ENCODE peak calls at places on chromosomes 6 and 20, in six cellular contexts. One of them, this sample, is unnamed.

GRCh38 chr6:89260310-89260709 is 43.2 kb upstream of the GABRR1 start:
- DNase-seq in prostate gland: no peak
- DNase-seq in psoas muscle: no peak
- DNase-seq in cardiac muscle cell: no peak
- DNase-seq in gastrocnemius medialis: no peak
- DNase-seq in IMR-90: no peak
- DNase-seq in this sample: no peak

GRCh38 chr6:134982161-134982560 is 32.3 kb upstream of the ALDH8A1 start:
- DNase-seq in cardiac muscle cell: no peak
- DNase-seq in prostate gland: no peak
- DNase-seq in IMR-90: no peak
- DNase-seq in gastrocnemius medialis: no peak
- DNase-seq in psoas muscle: no peak
- DNase-seq in this sample: no peak

GRCh38 chr6:69735029-69735428 is 61.8 kb downstream of the LMBRD1 start:
- DNase-seq in psoas muscle: no peak
- DNase-seq in prostate gland: no peak
- DNase-seq in IMR-90: no peak
- DNase-seq in gastrocnemius medialis: peak
- DNase-seq in cardiac muscle cell: no peak
- DNase-seq in this sample: no peak

GRCh38 chr6:127690092-127690491 is 113.1 kb downstream of the C6orf58 start:
- DNase-seq in cardiac muscle cell: peak
- DNase-seq in prostate gland: no peak
- DNase-seq in IMR-90: peak
- DNase-seq in gastrocnemius medialis: no peak
- DNase-seq in psoas muscle: no peak
- DNase-seq in this sample: no peak

GRCh38 chr6:158002951-158003853 is 21.5 kb downstream of the SYNJ2 start:
- DNase-seq in prostate gland: no peak
- DNase-seq in psoas muscle: peak
- DNase-seq in cardiac muscle cell: peak
- DNase-seq in gastrocnemius medialis: no peak
- DNase-seq in IMR-90: peak
- DNase-seq in this sample: peak

GRCh38 chr20:54133434-54134427 is 40.1 kb downstream of the CYP24A1 start:
- DNase-seq in IMR-90: peak
- DNase-seq in psoas muscle: no peak
- DNase-seq in gastrocnemius medialis: no peak
- DNase-seq in cardiac muscle cell: peak
- DNase-seq in prostate gland: peak
- DNase-seq in this sample: no peak

GRCh38 chr6:98832282-98833100 is 1.9 kb upstream of the POU3F2 start:
- DNase-seq in IMR-90: peak
- DNase-seq in prostate gland: no peak
- DNase-seq in cardiac muscle cell: peak
- DNase-seq in gastrocnemius medialis: no peak
- DNase-seq in psoas muscle: no peak
- DNase-seq in this sample: no peak

GRCh38 chr6:39997101-39997635 is 62.9 kb upstream of the MOCS1 start:
- DNase-seq in gastrocnemius medialis: no peak
- DNase-seq in psoas muscle: no peak
- DNase-seq in cardiac muscle cell: no peak
- DNase-seq in IMR-90: no peak
- DNase-seq in prostate gland: no peak
- DNase-seq in this sample: no peak

GRCh38 chr6:34919651-34920050 is 30.6 kb downstream of the ANKS1A start:
- DNase-seq in psoas muscle: no peak
- DNase-seq in gastrocnemius medialis: no peak
- DNase-seq in cardiac muscle cell: peak
- DNase-seq in prostate gland: no peak
- DNase-seq in IMR-90: peak
- DNase-seq in this sample: no peak

GRCh38 chr6:2029952-2030351 is 215.5 kb downstream of the GMDS start:
- DNase-seq in psoas muscle: no peak
- DNase-seq in prostate gland: no peak
- DNase-seq in gastrocnemius medialis: no peak
- DNase-seq in cardiac muscle cell: no peak
- DNase-seq in IMR-90: no peak
- DNase-seq in this sample: no peak

GRCh38 chr20:44038681-44039123 is 124.0 kb downstream of the TOX2 start:
- DNase-seq in IMR-90: no peak
- DNase-seq in gastrocnemius medialis: no peak
- DNase-seq in prostate gland: no peak
- DNase-seq in cardiac muscle cell: no peak
- DNase-seq in psoas muscle: no peak
- DNase-seq in this sample: no peak

GRCh38 chr6:88641178-88641903 is 322.1 kb downstream of the RNGTT start:
- DNase-seq in gastrocnemius medialis: no peak
- DNase-seq in psoas muscle: no peak
- DNase-seq in IMR-90: peak
- DNase-seq in prostate gland: no peak
- DNase-seq in cardiac muscle cell: no peak
- DNase-seq in this sample: no peak

GRCh38 chr20:39124064-39124463 is 161.9 kb downstream of the DHX35 start:
- DNase-seq in psoas muscle: no peak
- DNase-seq in prostate gland: no peak
- DNase-seq in cardiac muscle cell: no peak
- DNase-seq in IMR-90: no peak
- DNase-seq in gastrocnemius medialis: no peak
- DNase-seq in this sample: no peak

GRCh38 chr6:23349521-23350147 is 776.4 kb upstream of the NRSN1 start:
- DNase-seq in psoas muscle: no peak
- DNase-seq in gastrocnemius medialis: no peak
- DNase-seq in IMR-90: peak
- DNase-seq in prostate gland: no peak
- DNase-seq in cardiac muscle cell: peak
- DNase-seq in this sample: no peak

GRCh38 chr6:53325785-53326184 is 23.0 kb downstream of the ELOVL5 start:
- DNase-seq in cardiac muscle cell: no peak
- DNase-seq in prostate gland: no peak
- DNase-seq in IMR-90: no peak
- DNase-seq in gastrocnemius medialis: no peak
- DNase-seq in psoas muscle: no peak
- DNase-seq in this sample: no peak

GRCh38 chr6:49849121-49849907 is 17.0 kb downstream of the CRISP1 start:
- DNase-seq in prostate gland: peak
- DNase-seq in IMR-90: peak
- DNase-seq in psoas muscle: no peak
- DNase-seq in gastrocnemius medialis: no peak
- DNase-seq in cardiac muscle cell: peak
- DNase-seq in this sample: no peak

GRCh38 chr6:56730663-56731529 is 88.2 kb upstream of the DST start:
- DNase-seq in IMR-90: peak
- DNase-seq in gastrocnemius medialis: no peak
- DNase-seq in prostate gland: no peak
- DNase-seq in psoas muscle: no peak
- DNase-seq in cardiac muscle cell: peak
- DNase-seq in this sample: no peak

GRCh38 chr6:90401933-90402830 is 105.5 kb upstream of the BACH2 start:
- DNase-seq in gastrocnemius medialis: no peak
- DNase-seq in IMR-90: peak
- DNase-seq in cardiac muscle cell: no peak
- DNase-seq in prostate gland: no peak
- DNase-seq in psoas muscle: no peak
- DNase-seq in this sample: no peak

GRCh38 chr6:84882768-84883766 is 118.7 kb upstream of the TBX18 start:
- DNase-seq in gastrocnemius medialis: no peak
- DNase-seq in prostate gland: no peak
- DNase-seq in IMR-90: no peak
- DNase-seq in cardiac muscle cell: no peak
- DNase-seq in psoas muscle: no peak
- DNase-seq in this sample: no peak

GRCh38 chr6:166203003-166203640 is 35.5 kb upstream of the TBXT start:
- DNase-seq in gastrocnemius medialis: no peak
- DNase-seq in cardiac muscle cell: peak
- DNase-seq in prostate gland: no peak
- DNase-seq in psoas muscle: no peak
- DNase-seq in IMR-90: peak
- DNase-seq in this sample: no peak

GRCh38 chr6:166204852-166205650 is 37.4 kb upstream of the TBXT start:
- DNase-seq in cardiac muscle cell: no peak
- DNase-seq in gastrocnemius medialis: no peak
- DNase-seq in psoas muscle: no peak
- DNase-seq in prostate gland: no peak
- DNase-seq in IMR-90: no peak
- DNase-seq in this sample: no peak

GRCh38 chr6:166206066-166206465 is 38.4 kb upstream of the TBXT start:
- DNase-seq in IMR-90: peak
- DNase-seq in psoas muscle: no peak
- DNase-seq in prostate gland: no peak
- DNase-seq in cardiac muscle cell: no peak
- DNase-seq in gastrocnemius medialis: no peak
- DNase-seq in this sample: no peak

GRCh38 chr6:166203641-166204222 is 36.1 kb upstream of the TBXT start:
- DNase-seq in cardiac muscle cell: no peak
- DNase-seq in psoas muscle: no peak
- DNase-seq in prostate gland: no peak
- DNase-seq in IMR-90: no peak
- DNase-seq in gastrocnemius medialis: no peak
- DNase-seq in this sample: no peak

GRCh38 chr6:166206510-166207389 is 39.1 kb upstream of the TBXT start:
- DNase-seq in cardiac muscle cell: peak
- DNase-seq in prostate gland: no peak
- DNase-seq in psoas muscle: no peak
- DNase-seq in IMR-90: no peak
- DNase-seq in gastrocnemius medialis: no peak
- DNase-seq in this sample: no peak
- H3K4me3 ChIP-seq in cardiac muscle cell: no peak
- H3K4me3 ChIP-seq in prostate gland: no peak
- H3K4me3 ChIP-seq in psoas muscle: no peak
- H3K4me3 ChIP-seq in IMR-90: no peak
- H3K4me3 ChIP-seq in gastrocnemius medialis: no peak
- H3K4me3 ChIP-seq in this sample: no peak

GRCh38 chr6:74735304-74735703 is 470.5 kb downstream of the COL12A1 start:
- DNase-seq in gastrocnemius medialis: peak
- DNase-seq in psoas muscle: no peak
- DNase-seq in cardiac muscle cell: peak
- DNase-seq in prostate gland: no peak
- DNase-seq in IMR-90: peak
- DNase-seq in this sample: no peak

GRCh38 chr6:74731921-74732320 is 473.9 kb downstream of the COL12A1 start:
- DNase-seq in gastrocnemius medialis: no peak
- DNase-seq in prostate gland: no peak
- DNase-seq in psoas muscle: no peak
- DNase-seq in cardiac muscle cell: peak
- DNase-seq in IMR-90: peak
- DNase-seq in this sample: no peak

GRCh38 chr6:74734901-74735300 is 471.0 kb downstream of the COL12A1 start:
- DNase-seq in cardiac muscle cell: no peak
- DNase-seq in IMR-90: no peak
- DNase-seq in gastrocnemius medialis: no peak
- DNase-seq in prostate gland: no peak
- DNase-seq in psoas muscle: no peak
- DNase-seq in this sample: no peak

GRCh38 chr6:74731204-74731603 is 474.6 kb downstream of the COL12A1 start:
- DNase-seq in gastrocnemius medialis: no peak
- DNase-seq in IMR-90: peak
- DNase-seq in prostate gland: no peak
- DNase-seq in cardiac muscle cell: peak
- DNase-seq in psoas muscle: no peak
- DNase-seq in this sample: no peak

DNA sequence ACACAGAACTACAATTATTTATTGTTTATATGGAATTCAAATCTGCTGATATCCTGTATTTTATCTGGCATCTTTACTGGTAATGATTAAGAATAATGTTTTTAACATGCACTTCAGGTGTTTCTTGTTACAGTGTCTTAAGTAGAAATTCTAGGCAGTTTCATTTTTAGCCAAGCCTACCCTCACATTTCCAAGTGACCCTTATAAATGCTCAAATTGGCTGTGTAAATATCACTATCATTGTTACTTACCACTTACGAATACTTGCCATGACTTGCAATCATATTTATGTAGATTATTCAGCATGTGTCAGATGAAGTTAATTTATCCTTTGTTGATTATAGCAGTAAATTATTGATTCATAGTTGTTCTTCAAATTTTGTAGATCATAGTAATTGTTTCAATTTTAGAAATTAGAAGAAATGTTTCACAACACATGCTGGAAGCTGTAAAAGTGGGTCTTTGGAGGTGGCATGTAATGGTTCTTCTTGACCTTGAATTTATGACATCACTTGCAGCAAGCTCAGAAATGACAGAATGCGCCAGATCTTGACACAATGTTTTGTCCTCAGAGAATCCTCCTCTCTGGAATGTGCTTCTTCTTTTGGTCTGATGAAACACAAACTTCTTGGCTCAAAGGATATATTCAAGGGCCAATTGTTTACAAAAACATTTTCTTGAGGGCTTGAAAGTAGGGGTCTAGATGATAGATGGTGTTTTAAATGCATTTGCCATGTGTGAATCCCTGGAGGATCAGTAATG is 471.8 kb downstream of the COL12A1 start:
- DNase-seq in gastrocnemius medialis: peak
- DNase-seq in cardiac muscle cell: peak
- DNase-seq in psoas muscle: no peak
- DNase-seq in IMR-90: no peak
- DNase-seq in prostate gland: no peak
- DNase-seq in this sample: no peak
- H3K27ac ChIP-seq in gastrocnemius medialis: peak
- H3K27ac ChIP-seq in cardiac muscle cell: no peak
- H3K27ac ChIP-seq in psoas muscle: no peak
- H3K27ac ChIP-seq in IMR-90: no peak
- H3K27ac ChIP-seq in prostate gland: no peak
- H3K27ac ChIP-seq in this sample: peak

DNA sequence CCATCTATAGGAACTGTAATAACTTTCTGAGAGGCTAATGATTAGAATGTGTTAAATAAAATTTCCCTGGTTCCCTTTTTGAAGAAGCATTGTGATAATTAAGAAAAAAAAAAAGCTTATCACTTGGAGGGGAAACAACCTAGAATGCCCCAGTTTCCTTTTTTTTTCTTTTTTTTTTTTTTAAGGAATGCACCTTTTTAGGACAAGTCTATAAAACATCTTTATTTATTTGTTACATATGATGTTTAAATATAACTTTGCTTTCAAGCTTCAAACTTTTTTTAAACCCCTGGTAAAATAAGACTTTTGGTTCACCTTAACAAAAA is 7.3 kb upstream of the MRPS10 start:
- DNase-seq in psoas muscle: no peak
- DNase-seq in gastrocnemius medialis: no peak
- DNase-seq in IMR-90: no peak
- DNase-seq in prostate gland: no peak
- DNase-seq in cardiac muscle cell: no peak
- DNase-seq in this sample: no peak
- H3K4me3 ChIP-seq in psoas muscle: no peak
- H3K4me3 ChIP-seq in gastrocnemius medialis: no peak
- H3K4me3 ChIP-seq in IMR-90: no peak
- H3K4me3 ChIP-seq in prostate gland: no peak
- H3K4me3 ChIP-seq in cardiac muscle cell: no peak
- H3K4me3 ChIP-seq in this sample: no peak

DNA sequence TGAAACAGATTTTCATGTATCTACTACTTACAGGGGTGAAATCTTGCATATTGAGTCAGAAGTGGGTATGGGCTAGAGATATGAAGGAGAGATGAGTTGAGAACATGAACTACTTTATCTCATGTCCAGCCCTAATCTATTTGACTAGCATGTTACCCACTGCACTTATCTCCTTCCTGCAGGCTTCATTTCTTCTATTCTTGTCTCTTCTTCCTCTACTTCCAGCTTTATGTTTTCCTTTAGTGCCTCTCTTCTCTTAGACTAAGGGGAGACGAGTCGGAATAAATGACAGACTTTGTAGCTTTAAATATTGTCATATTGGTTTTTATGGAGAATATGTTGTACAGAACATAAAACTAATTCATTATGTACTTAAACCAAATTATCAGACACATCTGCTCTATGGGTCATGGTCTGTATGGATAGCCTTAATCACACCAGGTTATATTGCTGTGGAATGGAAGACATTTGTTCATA is 5.3 kb downstream of the RAB32 start:
- DNase-seq in prostate gland: no peak
- DNase-seq in IMR-90: no peak
- DNase-seq in gastrocnemius medialis: no peak
- DNase-seq in cardiac muscle cell: no peak
- DNase-seq in psoas muscle: no peak
- DNase-seq in this sample: no peak
- H3K27ac ChIP-seq in prostate gland: no peak
- H3K27ac ChIP-seq in IMR-90: no peak
- H3K27ac ChIP-seq in gastrocnemius medialis: no peak
- H3K27ac ChIP-seq in cardiac muscle cell: no peak
- H3K27ac ChIP-seq in psoas muscle: no peak
- H3K27ac ChIP-seq in this sample: no peak

This sample was measured in suprapubic skin.